ENCODE peak calls at places on chromosomes 5 and 9, in six cellular contexts. One of them, this sample, is unnamed.

GRCh38 chr5:10599828-10600227 is 36.0 kb downstream of the ANKRD33B start:
- DNase-seq in activated gamma-delta T cell: no peak
- DNase-seq in ELF-1: no peak
- DNase-seq in GM12891: no peak
- DNase-seq in COR-L47: no peak
- DNase-seq in endothelial cell of umbilical vein: no peak
- DNase-seq in this sample: no peak

GRCh38 chr5:133230823-133231578 is 179.2 kb downstream of the HSPA4 start:
- DNase-seq in activated gamma-delta T cell: no peak
- DNase-seq in ELF-1: no peak
- DNase-seq in GM12891: no peak
- DNase-seq in COR-L47: peak; percentile 58
- DNase-seq in endothelial cell of umbilical vein: no peak
- DNase-seq in this sample: no peak

GRCh38 chr9:7315116-7315515 is 484.5 kb downstream of the DMAC1 start:
- DNase-seq in activated gamma-delta T cell: no peak
- DNase-seq in ELF-1: no peak
- DNase-seq in GM12891: no peak
- DNase-seq in COR-L47: no peak
- DNase-seq in endothelial cell of umbilical vein: no peak
- DNase-seq in this sample: no peak

GRCh38 chr5:169686137-169686536 is 49.1 kb downstream of the DOCK2 start:
- DNase-seq in activated gamma-delta T cell: no peak
- DNase-seq in ELF-1: no peak
- DNase-seq in GM12891: no peak
- DNase-seq in COR-L47: peak; percentile 23
- DNase-seq in endothelial cell of umbilical vein: no peak
- DNase-seq in this sample: no peak

GRCh38 chr9:107483666-107484065 is 5.9 kb downstream of the KLF4 start:
- DNase-seq in activated gamma-delta T cell: no peak
- DNase-seq in ELF-1: no peak
- DNase-seq in GM12891: no peak
- DNase-seq in COR-L47: no peak
- DNase-seq in endothelial cell of umbilical vein: no peak
- DNase-seq in this sample: no peak

GRCh38 chr9:31347082-31347617 is 1037.3 kb upstream of the ACO1 start:
- DNase-seq in activated gamma-delta T cell: no peak
- DNase-seq in ELF-1: no peak
- DNase-seq in GM12891: no peak
- DNase-seq in COR-L47: no peak
- DNase-seq in endothelial cell of umbilical vein: peak; percentile 83
- DNase-seq in this sample: no peak

GRCh38 chr9:91495450-91495849 is 71.8 kb upstream of the NFIL3 start:
- DNase-seq in activated gamma-delta T cell: no peak
- DNase-seq in ELF-1: no peak
- DNase-seq in GM12891: no peak
- DNase-seq in COR-L47: no peak
- DNase-seq in endothelial cell of umbilical vein: no peak
- DNase-seq in this sample: no peak

GRCh38 chr5:112192886-112193285 is 226.2 kb downstream of the EPB41L4A start:
- DNase-seq in activated gamma-delta T cell: no peak
- DNase-seq in ELF-1: no peak
- DNase-seq in GM12891: no peak
- DNase-seq in COR-L47: no peak
- DNase-seq in endothelial cell of umbilical vein: no peak
- DNase-seq in this sample: no peak

GRCh38 chr5:5598547-5599113 is 176.2 kb downstream of the ICE1 start:
- DNase-seq in activated gamma-delta T cell: no peak
- DNase-seq in ELF-1: peak; percentile 10
- DNase-seq in GM12891: no peak
- DNase-seq in COR-L47: no peak
- DNase-seq in endothelial cell of umbilical vein: no peak
- DNase-seq in this sample: no peak

GRCh38 chr5:173229966-173230740 is 4.9 kb downstream of the NKX2-5 start:
- DNase-seq in activated gamma-delta T cell: no peak
- DNase-seq in ELF-1: peak; percentile 23
- DNase-seq in GM12891: no peak
- DNase-seq in COR-L47: no peak
- DNase-seq in endothelial cell of umbilical vein: no peak
- DNase-seq in this sample: no peak

GRCh38 chr9:74771262-74771585 is 116.5 kb downstream of the TRPM6 start:
- DNase-seq in activated gamma-delta T cell: no peak
- DNase-seq in ELF-1: no peak
- DNase-seq in GM12891: no peak
- DNase-seq in COR-L47: no peak
- DNase-seq in endothelial cell of umbilical vein: no peak
- DNase-seq in this sample: no peak

GRCh38 chr9:6997330-6997729 is 239.6 kb downstream of the KDM4C start:
- DNase-seq in activated gamma-delta T cell: no peak
- DNase-seq in ELF-1: no peak
- DNase-seq in GM12891: no peak
- DNase-seq in COR-L47: no peak
- DNase-seq in endothelial cell of umbilical vein: no peak
- DNase-seq in this sample: peak; percentile 16

GRCh38 chr5:73189816-73190451 is 16.9 kb downstream of the TMEM174 start:
- DNase-seq in activated gamma-delta T cell: no peak
- DNase-seq in ELF-1: no peak
- DNase-seq in GM12891: no peak
- DNase-seq in COR-L47: no peak
- DNase-seq in endothelial cell of umbilical vein: no peak
- DNase-seq in this sample: no peak

GRCh38 chr9:71506821-71507220 is 261.5 kb downstream of the CEMIP2 start:
- DNase-seq in activated gamma-delta T cell: no peak
- DNase-seq in ELF-1: no peak
- DNase-seq in GM12891: no peak
- DNase-seq in COR-L47: no peak
- DNase-seq in endothelial cell of umbilical vein: no peak
- DNase-seq in this sample: peak; percentile 94

GRCh38 chr5:80109549-80110478 is 74.7 kb downstream of the THBS4 start:
- DNase-seq in activated gamma-delta T cell: no peak
- DNase-seq in ELF-1: no peak
- DNase-seq in GM12891: no peak
- DNase-seq in COR-L47: no peak
- DNase-seq in endothelial cell of umbilical vein: no peak
- DNase-seq in this sample: no peak

GRCh38 chr5:159851053-159851452 is 65.2 kb upstream of the ADRA1B start:
- DNase-seq in activated gamma-delta T cell: no peak
- DNase-seq in ELF-1: no peak
- DNase-seq in GM12891: no peak
- DNase-seq in COR-L47: no peak
- DNase-seq in endothelial cell of umbilical vein: no peak
- DNase-seq in this sample: no peak

GRCh38 chr5:124725040-124725434 is 21.4 kb downstream of the ZNF608 start:
- DNase-seq in activated gamma-delta T cell: no peak
- DNase-seq in ELF-1: peak; percentile 65
- DNase-seq in GM12891: no peak
- DNase-seq in COR-L47: no peak
- DNase-seq in endothelial cell of umbilical vein: no peak
- DNase-seq in this sample: no peak

GRCh38 chr9:86175743-86176456 is 76.5 kb upstream of the GOLM1 start:
- DNase-seq in activated gamma-delta T cell: no peak
- DNase-seq in ELF-1: no peak
- DNase-seq in GM12891: no peak
- DNase-seq in COR-L47: peak; percentile 91
- DNase-seq in endothelial cell of umbilical vein: no peak
- DNase-seq in this sample: no peak

GRCh38 chr9:72537011-72537545 is 15.7 kb downstream of the TMC1 start:
- DNase-seq in activated gamma-delta T cell: no peak
- DNase-seq in ELF-1: no peak
- DNase-seq in GM12891: no peak
- DNase-seq in COR-L47: no peak
- DNase-seq in endothelial cell of umbilical vein: no peak
- DNase-seq in this sample: no peak